ENCODE peak calls at places on chromosome 2, in five cellular contexts. One of them, this sample, is unnamed.

GRCh38 chr2:30266051-30266621 is 34.8 kb downstream of the LBH start:
- DNase-seq in GM12891: no peak
- DNase-seq in HCT116: no peak
- DNase-seq in NCI-H146: no peak
- DNase-seq in A549: no peak
- DNase-seq in this sample: no peak

GRCh38 chr2:233713262-233713615 is 532 bp downstream of the UGT1A5 start:
- DNase-seq in GM12891: no peak
- DNase-seq in HCT116: no peak
- DNase-seq in NCI-H146: no peak
- DNase-seq in A549: no peak
- DNase-seq in this sample: no peak

GRCh38 chr2:159753797-159754196 is 41.5 kb downstream of the MARCHF7 start:
- DNase-seq in GM12891: no peak
- DNase-seq in HCT116: no peak
- DNase-seq in NCI-H146: no peak
- DNase-seq in A549: no peak
- DNase-seq in this sample: no peak

GRCh38 chr2:223010641-223011040 is 41.3 kb upstream of the KCNE4 start:
- DNase-seq in GM12891: no peak
- DNase-seq in HCT116: no peak
- DNase-seq in NCI-H146: no peak
- DNase-seq in A549: no peak
- DNase-seq in this sample: no peak

GRCh38 chr2:71612581-71613520 is 159.5 kb downstream of the DYSF start:
- DNase-seq in GM12891: no peak
- DNase-seq in HCT116: no peak
- DNase-seq in NCI-H146: no peak
- DNase-seq in A549: no peak
- DNase-seq in this sample: no peak

GRCh38 chr2:96195410-96196071 is 13.1 kb downstream of the STARD7 start:
- DNase-seq in GM12891: no peak
- DNase-seq in HCT116: no peak
- DNase-seq in NCI-H146: no peak
- DNase-seq in A549: no peak
- DNase-seq in this sample: no peak

GRCh38 chr2:99804969-99805368 is 315.2 kb upstream of the REV1 start:
- DNase-seq in GM12891: no peak
- DNase-seq in HCT116: no peak
- DNase-seq in NCI-H146: no peak
- DNase-seq in A549: no peak
- DNase-seq in this sample: no peak

GRCh38 chr2:220556658-220557057 is 929.2 kb downstream of the SLC4A3 start:
- DNase-seq in GM12891: no peak
- DNase-seq in HCT116: no peak
- DNase-seq in NCI-H146: no peak
- DNase-seq in A549: no peak
- DNase-seq in this sample: no peak

GRCh38 chr2:221705478-221705877 is 133.4 kb upstream of the EPHA4 start:
- DNase-seq in GM12891: no peak
- DNase-seq in HCT116: no peak
- DNase-seq in NCI-H146: no peak
- DNase-seq in A549: no peak
- DNase-seq in this sample: no peak

GRCh38 chr2:11710210-11710609 is 36.2 kb upstream of the LPIN1 start:
- DNase-seq in GM12891: no peak
- DNase-seq in HCT116: no peak
- DNase-seq in NCI-H146: no peak
- DNase-seq in A549: peak; percentile 50
- DNase-seq in this sample: no peak

GRCh38 chr2:202847693-202848524 is 23.7 kb downstream of the ICA1L start:
- DNase-seq in GM12891: peak; percentile 25
- DNase-seq in HCT116: no peak
- DNase-seq in NCI-H146: no peak
- DNase-seq in A549: no peak
- DNase-seq in this sample: no peak

GRCh38 chr2:49289711-49290110 is 135.4 kb upstream of the FSHR start:
- DNase-seq in GM12891: no peak
- DNase-seq in HCT116: no peak
- DNase-seq in NCI-H146: no peak
- DNase-seq in A549: no peak
- DNase-seq in this sample: no peak

GRCh38 chr2:98134138-98134537 is 47.2 kb downstream of the VWA3B start:
- DNase-seq in GM12891: peak; percentile 62
- DNase-seq in HCT116: no peak
- DNase-seq in NCI-H146: no peak
- DNase-seq in A549: no peak
- DNase-seq in this sample: peak; percentile 31

GRCh38 chr2:72919414-72920316 is 2.3 kb downstream of the EMX1 start:
- DNase-seq in GM12891: no peak
- DNase-seq in HCT116: no peak
- DNase-seq in NCI-H146: no peak
- DNase-seq in A549: no peak
- DNase-seq in this sample: no peak

GRCh38 chr2:36270758-36271157 is 84.8 kb upstream of the CRIM1 start:
- DNase-seq in GM12891: no peak
- DNase-seq in HCT116: no peak
- DNase-seq in NCI-H146: no peak
- DNase-seq in A549: no peak
- DNase-seq in this sample: no peak

This sample was measured in GM12892.